ENCODE peak calls at places on chromosomes 7 and 10, in nine cellular contexts. One of them, this sample, is unnamed.

GRCh38 chr7:100968650-100969049 is 715 bp upstream of the MUC12 start:
- DNase-seq in A549: no peak
- DNase-seq in AML-193: no peak
- DNase-seq in HCT116: no peak
- DNase-seq in GM13977: no peak
- DNase-seq in pancreas: no peak
- DNase-seq in naive thymus-derived CD8-positive, alpha-beta T cell: no peak
- DNase-seq in HT1080: no peak
- DNase-seq in mucosa of gallbladder: no peak
- DNase-seq in this sample: no peak

GRCh38 chr7:100585511-100586265 is at the start of gene LRCH4:
- DNase-seq in A549: peak
- DNase-seq in AML-193: no peak
- DNase-seq in HCT116: no peak
- DNase-seq in GM13977: peak
- DNase-seq in pancreas: peak
- DNase-seq in naive thymus-derived CD8-positive, alpha-beta T cell: peak
- DNase-seq in HT1080: no peak
- DNase-seq in mucosa of gallbladder: peak
- DNase-seq in this sample: peak

GRCh38 chr7:155333346-155334234 is 35.9 kb downstream of the INSIG1 start:
- DNase-seq in A549: no peak
- DNase-seq in AML-193: no peak
- DNase-seq in HCT116: no peak
- DNase-seq in GM13977: no peak
- DNase-seq in pancreas: no peak
- DNase-seq in naive thymus-derived CD8-positive, alpha-beta T cell: no peak
- DNase-seq in HT1080: no peak
- DNase-seq in mucosa of gallbladder: no peak
- DNase-seq in this sample: no peak

GRCh38 chr10:69901022-69901421 is 99.3 kb downstream of the COL13A1 start:
- DNase-seq in A549: no peak
- DNase-seq in AML-193: no peak
- DNase-seq in HCT116: no peak
- DNase-seq in GM13977: no peak
- DNase-seq in pancreas: no peak
- DNase-seq in naive thymus-derived CD8-positive, alpha-beta T cell: no peak
- DNase-seq in HT1080: no peak
- DNase-seq in mucosa of gallbladder: no peak
- DNase-seq in this sample: no peak

GRCh38 chr7:28347462-28347861 is 64.9 kb upstream of the CREB5 start:
- DNase-seq in A549: no peak
- DNase-seq in AML-193: no peak
- DNase-seq in HCT116: no peak
- DNase-seq in GM13977: no peak
- DNase-seq in pancreas: no peak
- DNase-seq in naive thymus-derived CD8-positive, alpha-beta T cell: no peak
- DNase-seq in HT1080: no peak
- DNase-seq in mucosa of gallbladder: no peak
- DNase-seq in this sample: no peak

GRCh38 chr7:104956753-104957450 is 57.1 kb upstream of the KMT2E start:
- DNase-seq in A549: no peak
- DNase-seq in AML-193: no peak
- DNase-seq in HCT116: no peak
- DNase-seq in GM13977: peak
- DNase-seq in pancreas: no peak
- DNase-seq in naive thymus-derived CD8-positive, alpha-beta T cell: no peak
- DNase-seq in HT1080: peak
- DNase-seq in mucosa of gallbladder: no peak
- DNase-seq in this sample: no peak

GRCh38 chr10:34869128-34869836 is 54.2 kb upstream of the PARD3 start:
- DNase-seq in A549: no peak
- DNase-seq in AML-193: no peak
- DNase-seq in HCT116: no peak
- DNase-seq in GM13977: no peak
- DNase-seq in pancreas: no peak
- DNase-seq in naive thymus-derived CD8-positive, alpha-beta T cell: no peak
- DNase-seq in HT1080: no peak
- DNase-seq in mucosa of gallbladder: no peak
- DNase-seq in this sample: no peak

GRCh38 chr7:32500922-32501341 is 5.6 kb downstream of the AVL9 start:
- DNase-seq in A549: no peak
- DNase-seq in AML-193: peak
- DNase-seq in HCT116: no peak
- DNase-seq in GM13977: no peak
- DNase-seq in pancreas: no peak
- DNase-seq in naive thymus-derived CD8-positive, alpha-beta T cell: no peak
- DNase-seq in HT1080: peak
- DNase-seq in mucosa of gallbladder: no peak
- DNase-seq in this sample: no peak

GRCh38 chr10:62761115-62761514 is 43.4 kb upstream of the ADO start:
- DNase-seq in A549: no peak
- DNase-seq in AML-193: no peak
- DNase-seq in HCT116: no peak
- DNase-seq in GM13977: no peak
- DNase-seq in pancreas: no peak
- DNase-seq in naive thymus-derived CD8-positive, alpha-beta T cell: no peak
- DNase-seq in HT1080: peak
- DNase-seq in mucosa of gallbladder: no peak
- DNase-seq in this sample: no peak

GRCh38 chr7:114670676-114671075 is 251.2 kb upstream of the MDFIC start:
- DNase-seq in A549: no peak
- DNase-seq in AML-193: no peak
- DNase-seq in HCT116: no peak
- DNase-seq in GM13977: no peak
- DNase-seq in pancreas: no peak
- DNase-seq in naive thymus-derived CD8-positive, alpha-beta T cell: no peak
- DNase-seq in HT1080: no peak
- DNase-seq in mucosa of gallbladder: no peak
- DNase-seq in this sample: no peak

GRCh38 chr10:69320521-69320920 is 42.2 kb downstream of the HK1 start:
- DNase-seq in A549: no peak
- DNase-seq in AML-193: no peak
- DNase-seq in HCT116: no peak
- DNase-seq in GM13977: no peak
- DNase-seq in pancreas: no peak
- DNase-seq in naive thymus-derived CD8-positive, alpha-beta T cell: no peak
- DNase-seq in HT1080: no peak
- DNase-seq in mucosa of gallbladder: no peak
- DNase-seq in this sample: no peak

GRCh38 chr7:2012981-2013380 is 219.8 kb downstream of the MAD1L1 start:
- DNase-seq in A549: no peak
- DNase-seq in AML-193: no peak
- DNase-seq in HCT116: no peak
- DNase-seq in GM13977: no peak
- DNase-seq in pancreas: peak
- DNase-seq in naive thymus-derived CD8-positive, alpha-beta T cell: no peak
- DNase-seq in HT1080: no peak
- DNase-seq in mucosa of gallbladder: no peak
- DNase-seq in this sample: no peak

GRCh38 chr10:82071231-82071630 is 196.2 kb downstream of the NRG3 start:
- DNase-seq in A549: no peak
- DNase-seq in AML-193: no peak
- DNase-seq in HCT116: no peak
- DNase-seq in GM13977: no peak
- DNase-seq in pancreas: no peak
- DNase-seq in naive thymus-derived CD8-positive, alpha-beta T cell: no peak
- DNase-seq in HT1080: no peak
- DNase-seq in mucosa of gallbladder: no peak
- DNase-seq in this sample: no peak

GRCh38 chr7:123679614-123680013 is 23.9 kb downstream of the LMOD2 start:
- DNase-seq in A549: no peak
- DNase-seq in AML-193: no peak
- DNase-seq in HCT116: no peak
- DNase-seq in GM13977: no peak
- DNase-seq in pancreas: no peak
- DNase-seq in naive thymus-derived CD8-positive, alpha-beta T cell: no peak
- DNase-seq in HT1080: no peak
- DNase-seq in mucosa of gallbladder: no peak
- DNase-seq in this sample: no peak

GRCh38 chr7:92769844-92770243 is 66.5 kb downstream of the CDK6 start:
- DNase-seq in A549: no peak
- DNase-seq in AML-193: no peak
- DNase-seq in HCT116: no peak
- DNase-seq in GM13977: no peak
- DNase-seq in pancreas: no peak
- DNase-seq in naive thymus-derived CD8-positive, alpha-beta T cell: no peak
- DNase-seq in HT1080: no peak
- DNase-seq in mucosa of gallbladder: no peak
- DNase-seq in this sample: no peak

GRCh38 chr7:111872411-111872810 is 310.1 kb upstream of the IMMP2L start:
- DNase-seq in A549: no peak
- DNase-seq in AML-193: no peak
- DNase-seq in HCT116: no peak
- DNase-seq in GM13977: no peak
- DNase-seq in pancreas: no peak
- DNase-seq in naive thymus-derived CD8-positive, alpha-beta T cell: no peak
- DNase-seq in HT1080: no peak
- DNase-seq in mucosa of gallbladder: no peak
- DNase-seq in this sample: no peak

GRCh38 chr10:54800677-54801480 is at the start of gene PCDH15:
- DNase-seq in A549: no peak
- DNase-seq in AML-193: no peak
- DNase-seq in HCT116: no peak
- DNase-seq in GM13977: peak
- DNase-seq in pancreas: no peak
- DNase-seq in naive thymus-derived CD8-positive, alpha-beta T cell: no peak
- DNase-seq in HT1080: peak
- DNase-seq in mucosa of gallbladder: no peak
- DNase-seq in this sample: peak

GRCh38 chr10:69839696-69840345 is 38.1 kb downstream of the COL13A1 start:
- DNase-seq in A549: no peak
- DNase-seq in AML-193: no peak
- DNase-seq in HCT116: no peak
- DNase-seq in GM13977: no peak
- DNase-seq in pancreas: no peak
- DNase-seq in naive thymus-derived CD8-positive, alpha-beta T cell: no peak
- DNase-seq in HT1080: peak
- DNase-seq in mucosa of gallbladder: no peak
- DNase-seq in this sample: no peak

GRCh38 chr7:98014830-98015229 is 24.8 kb upstream of the OCM2 start:
- DNase-seq in A549: no peak
- DNase-seq in AML-193: no peak
- DNase-seq in HCT116: no peak
- DNase-seq in GM13977: no peak
- DNase-seq in pancreas: no peak
- DNase-seq in naive thymus-derived CD8-positive, alpha-beta T cell: no peak
- DNase-seq in HT1080: no peak
- DNase-seq in mucosa of gallbladder: no peak
- DNase-seq in this sample: no peak

GRCh38 chr10:70330671-70331070 is 46.9 kb upstream of the NPFFR1 start:
- DNase-seq in A549: no peak
- DNase-seq in AML-193: no peak
- DNase-seq in HCT116: no peak
- DNase-seq in GM13977: no peak
- DNase-seq in pancreas: peak
- DNase-seq in naive thymus-derived CD8-positive, alpha-beta T cell: no peak
- DNase-seq in HT1080: no peak
- DNase-seq in mucosa of gallbladder: no peak
- DNase-seq in this sample: no peak

GRCh38 chr10:538895-539294 is 150.6 kb downstream of the DIP2C start:
- DNase-seq in A549: no peak
- DNase-seq in AML-193: no peak
- DNase-seq in HCT116: no peak
- DNase-seq in GM13977: no peak
- DNase-seq in pancreas: no peak
- DNase-seq in naive thymus-derived CD8-positive, alpha-beta T cell: no peak
- DNase-seq in HT1080: no peak
- DNase-seq in mucosa of gallbladder: no peak
- DNase-seq in this sample: no peak

GRCh38 chr7:114182837-114183236 is 231.8 kb upstream of the FOXP2 start:
- DNase-seq in A549: no peak
- DNase-seq in AML-193: no peak
- DNase-seq in HCT116: no peak
- DNase-seq in GM13977: no peak
- DNase-seq in pancreas: no peak
- DNase-seq in naive thymus-derived CD8-positive, alpha-beta T cell: no peak
- DNase-seq in HT1080: no peak
- DNase-seq in mucosa of gallbladder: no peak
- DNase-seq in this sample: no peak

GRCh38 chr10:20455774-20456173 is 441.3 kb downstream of the NEBL start:
- DNase-seq in A549: no peak
- DNase-seq in AML-193: no peak
- DNase-seq in HCT116: no peak
- DNase-seq in GM13977: no peak
- DNase-seq in pancreas: no peak
- DNase-seq in naive thymus-derived CD8-positive, alpha-beta T cell: no peak
- DNase-seq in HT1080: no peak
- DNase-seq in mucosa of gallbladder: no peak
- DNase-seq in this sample: no peak

GRCh38 chr7:108286290-108286904 is 156.2 kb upstream of the LAMB4 start:
- DNase-seq in A549: no peak
- DNase-seq in AML-193: no peak
- DNase-seq in HCT116: no peak
- DNase-seq in GM13977: no peak
- DNase-seq in pancreas: no peak
- DNase-seq in naive thymus-derived CD8-positive, alpha-beta T cell: no peak
- DNase-seq in HT1080: no peak
- DNase-seq in mucosa of gallbladder: no peak
- DNase-seq in this sample: no peak

GRCh38 chr7:132451161-132451560 is 125.1 kb downstream of the PLXNA4 start:
- DNase-seq in A549: no peak
- DNase-seq in AML-193: no peak
- DNase-seq in HCT116: no peak
- DNase-seq in GM13977: no peak
- DNase-seq in pancreas: no peak
- DNase-seq in naive thymus-derived CD8-positive, alpha-beta T cell: no peak
- DNase-seq in HT1080: no peak
- DNase-seq in mucosa of gallbladder: no peak
- DNase-seq in this sample: no peak

GRCh38 chr7:143321242-143321641 is 5.3 kb downstream of the CLCN1 start:
- DNase-seq in A549: no peak
- DNase-seq in AML-193: no peak
- DNase-seq in HCT116: no peak
- DNase-seq in GM13977: no peak
- DNase-seq in pancreas: no peak
- DNase-seq in naive thymus-derived CD8-positive, alpha-beta T cell: no peak
- DNase-seq in HT1080: no peak
- DNase-seq in mucosa of gallbladder: no peak
- DNase-seq in this sample: no peak

GRCh38 chr10:30357075-30357801 is 8.2 kb upstream of the MTPAP start:
- DNase-seq in A549: no peak
- DNase-seq in AML-193: no peak
- DNase-seq in HCT116: no peak
- DNase-seq in GM13977: no peak
- DNase-seq in pancreas: no peak
- DNase-seq in naive thymus-derived CD8-positive, alpha-beta T cell: no peak
- DNase-seq in HT1080: no peak
- DNase-seq in mucosa of gallbladder: no peak
- DNase-seq in this sample: no peak

GRCh38 chr7:111839261-111839660 is 277.0 kb upstream of the IMMP2L start:
- DNase-seq in A549: no peak
- DNase-seq in AML-193: no peak
- DNase-seq in HCT116: no peak
- DNase-seq in GM13977: no peak
- DNase-seq in pancreas: no peak
- DNase-seq in naive thymus-derived CD8-positive, alpha-beta T cell: no peak
- DNase-seq in HT1080: no peak
- DNase-seq in mucosa of gallbladder: no peak
- DNase-seq in this sample: no peak

GRCh38 chr10:120456626-120457430 is at the start of gene PLPP4:
- DNase-seq in A549: no peak
- DNase-seq in AML-193: no peak
- DNase-seq in HCT116: no peak
- DNase-seq in GM13977: peak
- DNase-seq in pancreas: peak
- DNase-seq in naive thymus-derived CD8-positive, alpha-beta T cell: no peak
- DNase-seq in HT1080: peak
- DNase-seq in mucosa of gallbladder: no peak
- DNase-seq in this sample: peak

GRCh38 chr10:98158576-98158975 is 24.1 kb downstream of the R3HCC1L start:
- DNase-seq in A549: no peak
- DNase-seq in AML-193: no peak
- DNase-seq in HCT116: no peak
- DNase-seq in GM13977: no peak
- DNase-seq in pancreas: no peak
- DNase-seq in naive thymus-derived CD8-positive, alpha-beta T cell: no peak
- DNase-seq in HT1080: no peak
- DNase-seq in mucosa of gallbladder: no peak
- DNase-seq in this sample: no peak

GRCh38 chr7:37230221-37230620 is 218.4 kb downstream of the ELMO1 start:
- DNase-seq in A549: no peak
- DNase-seq in AML-193: no peak
- DNase-seq in HCT116: no peak
- DNase-seq in GM13977: no peak
- DNase-seq in pancreas: no peak
- DNase-seq in naive thymus-derived CD8-positive, alpha-beta T cell: no peak
- DNase-seq in HT1080: no peak
- DNase-seq in mucosa of gallbladder: no peak
- DNase-seq in this sample: no peak